ENCODE peak calls at places on chromosomes 13 and 19, in ten cellular contexts. T, I, Q, H, U, V, Z, X, E and L are unnamed samples. For H3K36me3 and H3K27me3, the result is how much of the 10 kb centered on the place peaks cover.

GRCh38 chr13:48038763-48039162 is 1.2 kb downstream of the NUDT15 start:
- DNase-seq in T (no peak), I (no peak), Q (no peak), H (no peak), U (no peak), V (no peak), Z (peak), X (no peak), E (no peak), L (peak)

GRCh38 chr19:49200238-49200862 is 42.8 kb downstream of the TRPM4 start:
- DNase-seq in T (no peak), I (no peak), Q (no peak), H (no peak), U (no peak), V (no peak), Z (no peak), X (no peak), E (no peak), L (peak)

GRCh38 chr13:93037780-93038179 is 188.8 kb upstream of the GPC6 start:
- DNase-seq in T (no peak), I (no peak), Q (no peak), H (no peak), U (no peak), V (no peak), Z (no peak), X (no peak), E (no peak), L (no peak)

GRCh38 chr19:14005381-14006084 is 587 bp downstream of the RFX1 start:
- DNase-seq in T (peak), I (peak), Q (peak), H (peak), U (peak), V (peak), Z (peak), X (peak), E (peak), L (peak)

GRCh38 chr13:80342541-80343371 is 1.8 kb upstream of the SPRY2 start:
- DNase-seq in T (peak), I (peak), Q (peak), H (peak), U (peak), V (no peak), Z (peak), X (peak), E (peak), L (peak)

GRCh38 chr13:69287050-69287698 is 820.5 kb upstream of the ATXN8OS start:
- DNase-seq in T (no peak), I (no peak), Q (no peak), H (no peak), U (no peak), V (no peak), Z (no peak), X (no peak), E (no peak), L (no peak)

GRCh38 chr13:74871671-74872070 is 610.3 kb downstream of the TBC1D4 start:
- DNase-seq in T (no peak), I (no peak), Q (no peak), H (no peak), U (no peak), V (no peak), Z (no peak), X (no peak), E (no peak), L (no peak)

GRCh38 chr13:74093691-74094090 is 40.5 kb downstream of the KLF12 start:
- DNase-seq in T (no peak), I (no peak), Q (no peak), H (no peak), U (no peak), V (no peak), Z (no peak), X (no peak), E (no peak), L (no peak)

GRCh38 chr13:31160857-31161582 is 684 bp downstream of the HSPH1 start:
- DNase-seq in T (peak), I (peak), Q (peak), H (peak), U (peak), V (peak), Z (peak), X (peak), E (no peak), L (peak)

GRCh38 chr19:51541458-51542357 is 10.2 kb upstream of the SIGLEC6 start:
- DNase-seq in T (no peak), I (no peak), Q (no peak), H (no peak), U (no peak), V (no peak), Z (no peak), X (no peak), E (no peak), L (no peak)

GRCh38 chr13:25213716-25214115 is 41.6 kb upstream of the AMER2 start:
- DNase-seq in T (no peak), I (no peak), Q (no peak), H (no peak), U (no peak), V (no peak), Z (no peak), X (no peak), E (no peak), L (no peak)

GRCh38 chr19:36973021-36973843 is 57.1 kb downstream of the ZNF568 start:
- DNase-seq in T (peak), I (no peak), Q (peak), H (peak), U (peak), V (peak), Z (no peak), X (peak), E (peak), L (peak)

GRCh38 chr19:36973844-36974195 is 57.7 kb downstream of the ZNF568 start:
- DNase-seq in T (no peak), I (no peak), Q (no peak), H (no peak), U (no peak), V (no peak), Z (no peak), X (no peak), E (no peak), L (peak)

GRCh38 chr19:36972594-36972993 is 56.5 kb downstream of the ZNF568 start:
- DNase-seq in T (no peak), I (no peak), Q (no peak), H (no peak), U (peak), V (no peak), Z (no peak), X (no peak), E (no peak), L (peak)
- H3K4me3 ChIP-seq in T (peak), I (no peak), Q (peak), H (peak), U (peak), V (peak), Z (no peak), X (peak), E (peak), L (no peak)

DNA sequence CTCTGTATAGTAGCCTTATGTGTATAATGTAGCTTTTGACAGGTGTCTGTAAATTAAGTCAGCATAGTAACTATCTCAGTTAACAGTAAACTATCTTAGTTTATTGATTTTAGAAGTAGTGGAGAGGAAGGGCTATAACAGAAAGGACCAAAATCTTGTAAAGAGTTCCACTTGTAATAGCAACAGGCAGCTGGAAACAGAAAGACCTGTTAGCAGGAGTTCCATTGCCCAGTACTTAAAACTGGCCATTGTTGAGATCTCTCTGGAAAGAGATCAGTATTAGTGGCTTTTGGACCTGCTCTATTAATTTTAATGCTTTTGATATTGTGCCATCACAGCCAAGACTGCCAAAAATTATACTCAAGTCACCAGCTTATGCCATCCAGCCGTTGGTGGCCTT is 32.0 kb upstream of the GARRE1 start:
- DNase-seq in T (no peak), I (no peak), Q (no peak), H (no peak), U (no peak), V (no peak), Z (no peak), X (no peak), E (no peak), L (no peak)
- H3K36me3 ChIP-seq in T (under half), I (under half), Q (half or more), H (under half), U (under half), V (under half), Z (under half), X (half or more), E (half or more), L (under half)

GRCh38 chr13:66216723-66217122 is 1013.4 kb downstream of the PCDH9 start:
- DNase-seq in T (no peak), I (no peak), Q (no peak), H (peak), U (no peak), V (no peak), Z (no peak), X (no peak), E (no peak), L (no peak)
- H3K27me3 ChIP-seq in T (under half), I (under half), Q (under half), H (under half), U (under half), V (under half), Z (half or more), X (under half), E (under half), L (under half)

GRCh38 chr13:110416131-110416584 is 109.1 kb downstream of the COL4A2 start:
- DNase-seq in T (no peak), I (no peak), Q (no peak), H (peak), U (no peak), V (no peak), Z (no peak), X (no peak), E (no peak), L (no peak)
- H3K4me3 ChIP-seq in T (no peak), I (no peak), Q (no peak), H (no peak), U (no peak), V (peak), Z (no peak), X (no peak), E (no peak), L (no peak)

DNA sequence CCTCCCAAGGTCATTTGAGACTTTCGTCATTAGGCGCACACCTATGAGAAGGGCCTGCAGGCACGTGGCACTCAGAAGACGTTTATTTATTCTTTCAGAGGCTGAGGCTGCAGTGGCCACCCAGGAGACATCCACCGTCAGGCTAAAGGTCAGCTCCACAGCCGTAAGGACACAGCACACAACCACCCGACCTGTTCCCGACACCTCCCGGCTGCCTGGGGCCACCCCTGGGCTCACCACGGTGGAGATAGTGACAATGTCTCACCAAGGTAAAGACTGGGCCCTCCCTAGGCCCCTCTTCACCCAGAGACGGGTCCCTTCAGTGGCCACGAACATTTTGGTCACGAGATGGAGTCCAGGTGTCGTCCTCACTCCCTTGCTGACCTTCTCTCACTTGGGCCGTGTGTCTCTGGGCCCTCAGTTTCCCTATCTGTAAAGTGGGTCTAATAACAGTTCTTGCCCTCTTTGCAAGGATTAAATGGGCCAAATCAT is 32.5 kb downstream of the SPC24 start:
- DNase-seq in T (no peak), I (no peak), Q (no peak), H (no peak), U (no peak), V (no peak), Z (no peak), X (no peak), E (no peak), L (no peak)
- H3K36me3 ChIP-seq in T (under half), I (under half), Q (half or more), H (under half), U (under half), V (under half), Z (under half), X (under half), E (half or more), L (half or more)

GRCh38 chr19:47445937-47446402 is 25.7 kb downstream of the SLC8A2 start:
- DNase-seq in T (no peak), I (no peak), Q (peak), H (no peak), U (peak), V (no peak), Z (peak), X (peak), E (no peak), L (peak)

GRCh38 chr19:47446534-47447469 is 24.9 kb downstream of the SLC8A2 start:
- DNase-seq in T (no peak), I (no peak), Q (peak), H (no peak), U (no peak), V (no peak), Z (peak), X (no peak), E (peak), L (peak)

GRCh38 chr19:47443331-47443730 is 24.0 kb upstream of the MEIS3 start:
- DNase-seq in T (no peak), I (no peak), Q (no peak), H (no peak), U (no peak), V (no peak), Z (no peak), X (no peak), E (no peak), L (no peak)

GRCh38 chr19:47445527-47445926 is 26.2 kb downstream of the SLC8A2 start:
- DNase-seq in T (no peak), I (no peak), Q (no peak), H (no peak), U (no peak), V (no peak), Z (no peak), X (no peak), E (no peak), L (no peak)

GRCh38 chr19:47444388-47444821 is 25.1 kb upstream of the MEIS3 start:
- DNase-seq in T (no peak), I (no peak), Q (peak), H (no peak), U (no peak), V (no peak), Z (peak), X (peak), E (no peak), L (peak)
- H3K27me3 ChIP-seq in T (under half), I (half or more), Q (under half), H (half or more), U (under half), V (under half), Z (half or more), X (under half), E (under half), L (under half)

GRCh38 chr13:32255744-32256120 is 59.4 kb downstream of the ZAR1L start:
- DNase-seq in T (no peak), I (no peak), Q (no peak), H (peak), U (no peak), V (no peak), Z (no peak), X (no peak), E (no peak), L (no peak)
- H3K4me3 ChIP-seq in T (no peak), I (no peak), Q (no peak), H (no peak), U (peak), V (peak), Z (no peak), X (no peak), E (no peak), L (no peak)